ENCODE peak calls at places on chromosomes 7 and 10, in eight cellular contexts. One of them, this sample, is unnamed.

GRCh38 chr7:81004098-81004497 is 85.2 kb upstream of the SEMA3C start:
- DNase-seq in osteocyte: no peak
- DNase-seq in hippocampal formation: no peak
- DNase-seq in AG08395: peak; percentile 43
- DNase-seq in fibroblast of gingiva: peak; percentile 3
- DNase-seq in Right ventricle myocardium superior: no peak
- DNase-seq in lower leg skin: no peak
- DNase-seq in GM19239: no peak
- DNase-seq in this sample: no peak

GRCh38 chr10:106111241-106111640 is 1053.3 kb downstream of the SORCS1 start:
- DNase-seq in AG08395: peak; percentile 30
- DNase-seq in fibroblast of gingiva: no peak
- DNase-seq in lower leg skin: no peak
- DNase-seq in hippocampal formation: no peak
- DNase-seq in osteocyte: no peak
- DNase-seq in Right ventricle myocardium superior: no peak
- DNase-seq in GM19239: no peak
- DNase-seq in this sample: no peak

GRCh38 chr7:103150192-103150591 is 1.3 kb upstream of the NAPEPLD start:
- DNase-seq in fibroblast of gingiva: no peak
- DNase-seq in Right ventricle myocardium superior: no peak
- DNase-seq in lower leg skin: no peak
- DNase-seq in hippocampal formation: no peak
- DNase-seq in AG08395: no peak
- DNase-seq in osteocyte: no peak
- DNase-seq in GM19239: no peak
- DNase-seq in this sample: no peak

GRCh38 chr7:155467846-155468821 is 10.2 kb downstream of the EN2 start:
- DNase-seq in osteocyte: no peak
- DNase-seq in Right ventricle myocardium superior: no peak
- DNase-seq in fibroblast of gingiva: no peak
- DNase-seq in hippocampal formation: no peak
- DNase-seq in lower leg skin: peak; percentile 84
- DNase-seq in GM19239: no peak
- DNase-seq in AG08395: no peak
- DNase-seq in this sample: no peak

GRCh38 chr7:47647213-47647985 is 65.5 kb upstream of the TNS3 start:
- DNase-seq in hippocampal formation: no peak
- DNase-seq in GM19239: no peak
- DNase-seq in AG08395: no peak
- DNase-seq in lower leg skin: no peak
- DNase-seq in Right ventricle myocardium superior: no peak
- DNase-seq in fibroblast of gingiva: no peak
- DNase-seq in osteocyte: no peak
- DNase-seq in this sample: no peak

GRCh38 chr7:151552352-151553028 is 32.8 kb upstream of the RHEB start:
- DNase-seq in fibroblast of gingiva: no peak
- DNase-seq in hippocampal formation: no peak
- DNase-seq in lower leg skin: no peak
- DNase-seq in GM19239: no peak
- DNase-seq in osteocyte: peak; percentile 42
- DNase-seq in AG08395: no peak
- DNase-seq in Right ventricle myocardium superior: peak; percentile 58
- DNase-seq in this sample: no peak

GRCh38 chr10:7908541-7909210 is 90.4 kb downstream of the TAF3 start:
- DNase-seq in Right ventricle myocardium superior: no peak
- DNase-seq in lower leg skin: no peak
- DNase-seq in GM19239: no peak
- DNase-seq in AG08395: no peak
- DNase-seq in fibroblast of gingiva: no peak
- DNase-seq in hippocampal formation: no peak
- DNase-seq in osteocyte: no peak
- DNase-seq in this sample: no peak

GRCh38 chr7:33776791-33777190 is 128.5 kb upstream of the BMPER start:
- DNase-seq in Right ventricle myocardium superior: no peak
- DNase-seq in hippocampal formation: no peak
- DNase-seq in lower leg skin: no peak
- DNase-seq in AG08395: no peak
- DNase-seq in fibroblast of gingiva: peak; percentile 16
- DNase-seq in GM19239: no peak
- DNase-seq in osteocyte: no peak
- DNase-seq in this sample: no peak

GRCh38 chr7:100360102-100360607 is 2.2 kb downstream of the PILRB start:
- DNase-seq in AG08395: no peak
- DNase-seq in lower leg skin: no peak
- DNase-seq in Right ventricle myocardium superior: no peak
- DNase-seq in GM19239: no peak
- DNase-seq in osteocyte: no peak
- DNase-seq in fibroblast of gingiva: no peak
- DNase-seq in hippocampal formation: no peak
- DNase-seq in this sample: no peak

GRCh38 chr7:2138146-2138765 is 94.5 kb downstream of the MAD1L1 start:
- DNase-seq in fibroblast of gingiva: no peak
- DNase-seq in GM19239: peak; percentile 90
- DNase-seq in hippocampal formation: no peak
- DNase-seq in osteocyte: no peak
- DNase-seq in lower leg skin: no peak
- DNase-seq in AG08395: no peak
- DNase-seq in Right ventricle myocardium superior: peak; percentile 61
- DNase-seq in this sample: no peak

GRCh38 chr7:137789215-137789899 is 57.4 kb downstream of the DGKI start:
- DNase-seq in Right ventricle myocardium superior: no peak
- DNase-seq in GM19239: no peak
- DNase-seq in osteocyte: no peak
- DNase-seq in AG08395: no peak
- DNase-seq in lower leg skin: no peak
- DNase-seq in hippocampal formation: no peak
- DNase-seq in fibroblast of gingiva: peak; percentile 37
- DNase-seq in this sample: no peak

GRCh38 chr7:156764766-156765165 is 124.2 kb downstream of the RNF32 start:
- DNase-seq in fibroblast of gingiva: no peak
- DNase-seq in osteocyte: no peak
- DNase-seq in AG08395: no peak
- DNase-seq in Right ventricle myocardium superior: no peak
- DNase-seq in hippocampal formation: no peak
- DNase-seq in lower leg skin: no peak
- DNase-seq in GM19239: no peak
- DNase-seq in this sample: no peak

GRCh38 chr10:89771684-89772083 is 70.3 kb downstream of the KIF20B start:
- DNase-seq in Right ventricle myocardium superior: no peak
- DNase-seq in hippocampal formation: no peak
- DNase-seq in AG08395: no peak
- DNase-seq in osteocyte: no peak
- DNase-seq in fibroblast of gingiva: no peak
- DNase-seq in GM19239: no peak
- DNase-seq in lower leg skin: no peak
- DNase-seq in this sample: no peak

GRCh38 chr10:130491698-130492050 is 355.5 kb downstream of the GLRX3 start:
- DNase-seq in GM19239: no peak
- DNase-seq in hippocampal formation: no peak
- DNase-seq in osteocyte: no peak
- DNase-seq in lower leg skin: peak; percentile 65
- DNase-seq in AG08395: no peak
- DNase-seq in Right ventricle myocardium superior: no peak
- DNase-seq in fibroblast of gingiva: no peak
- DNase-seq in this sample: no peak

GRCh38 chr7:91912500-91912899 is 28.2 kb upstream of the AKAP9 start:
- DNase-seq in fibroblast of gingiva: no peak
- DNase-seq in Right ventricle myocardium superior: no peak
- DNase-seq in AG08395: no peak
- DNase-seq in lower leg skin: no peak
- DNase-seq in osteocyte: no peak
- DNase-seq in GM19239: no peak
- DNase-seq in hippocampal formation: no peak
- DNase-seq in this sample: no peak

GRCh38 chr7:29918850-29919249 is 70.8 kb downstream of the SCRN1 start:
- DNase-seq in AG08395: no peak
- DNase-seq in GM19239: no peak
- DNase-seq in osteocyte: no peak
- DNase-seq in lower leg skin: no peak
- DNase-seq in Right ventricle myocardium superior: no peak
- DNase-seq in fibroblast of gingiva: no peak
- DNase-seq in hippocampal formation: no peak
- DNase-seq in this sample: no peak

GRCh38 chr7:47536705-47537611 is 45.0 kb downstream of the TNS3 start:
- DNase-seq in Right ventricle myocardium superior: peak; percentile 68
- DNase-seq in fibroblast of gingiva: peak; percentile 90
- DNase-seq in osteocyte: no peak
- DNase-seq in hippocampal formation: no peak
- DNase-seq in AG08395: peak; percentile 90
- DNase-seq in lower leg skin: peak; percentile 95
- DNase-seq in GM19239: no peak
- DNase-seq in this sample: no peak

GRCh38 chr7:27910341-27910740 is 170.4 kb downstream of the TAX1BP1 start:
- DNase-seq in lower leg skin: no peak
- DNase-seq in osteocyte: no peak
- DNase-seq in GM19239: no peak
- DNase-seq in Right ventricle myocardium superior: no peak
- DNase-seq in hippocampal formation: no peak
- DNase-seq in fibroblast of gingiva: no peak
- DNase-seq in AG08395: peak; percentile 72
- DNase-seq in this sample: no peak

GRCh38 chr7:884191-885003 is 8.0 kb downstream of the GET4 start:
- DNase-seq in lower leg skin: no peak
- DNase-seq in osteocyte: no peak
- DNase-seq in Right ventricle myocardium superior: peak; percentile 35
- DNase-seq in fibroblast of gingiva: no peak
- DNase-seq in hippocampal formation: no peak
- DNase-seq in GM19239: no peak
- DNase-seq in AG08395: no peak
- DNase-seq in this sample: no peak

GRCh38 chr10:118007773-118008172 is 39.0 kb downstream of the RAB11FIP2 start:
- DNase-seq in fibroblast of gingiva: no peak
- DNase-seq in lower leg skin: no peak
- DNase-seq in osteocyte: no peak
- DNase-seq in GM19239: no peak
- DNase-seq in hippocampal formation: no peak
- DNase-seq in AG08395: no peak
- DNase-seq in Right ventricle myocardium superior: no peak
- DNase-seq in this sample: no peak

GRCh38 chr7:10973942-10974716 is 457 bp downstream of the PHF14 start:
- DNase-seq in lower leg skin: no peak
- DNase-seq in hippocampal formation: no peak
- DNase-seq in fibroblast of gingiva: peak; percentile 33
- DNase-seq in AG08395: peak; percentile 53
- DNase-seq in osteocyte: no peak
- DNase-seq in GM19239: no peak
- DNase-seq in Right ventricle myocardium superior: peak; percentile 56
- DNase-seq in this sample: no peak

GRCh38 chr7:101598981-101599681 is 30.0 kb downstream of the MYL10 start:
- DNase-seq in fibroblast of gingiva: peak; percentile 43
- DNase-seq in Right ventricle myocardium superior: no peak
- DNase-seq in AG08395: peak; percentile 19
- DNase-seq in hippocampal formation: no peak
- DNase-seq in lower leg skin: no peak
- DNase-seq in osteocyte: no peak
- DNase-seq in GM19239: no peak
- DNase-seq in this sample: no peak

This sample was measured in thoracic aorta.